ENCODE peak calls at places on chromosomes 2 and 18, in five cellular contexts. D, H, Q, U and W are unnamed samples.

GRCh38 chr2:45743531-45744391 is 92.3 kb downstream of the PRKCE start:
- DNase-seq in D (no peak), H (no peak), Q (no peak), U (peak), W (no peak)

GRCh38 chr2:38535745-38536506 is 66.8 kb downstream of the HNRNPLL start:
- DNase-seq in D (peak), H (peak), Q (peak), U (peak), W (peak)

GRCh38 chr2:70596293-70596692 is 42.7 kb upstream of the TGFA start:
- DNase-seq in D (no peak), H (peak), Q (no peak), U (no peak), W (no peak)

GRCh38 chr2:9539530-9539929 is 16.1 kb downstream of the ADAM17 start:
- DNase-seq in D (no peak), H (no peak), Q (no peak), U (no peak), W (no peak)

GRCh38 chr2:238895361-238895882 is 47.5 kb downstream of the TWIST2 start:
- DNase-seq in D (no peak), H (no peak), Q (no peak), U (no peak), W (no peak)

GRCh38 chr2:52542297-52542696 is 1225.3 kb upstream of the CHAC2 start:
- DNase-seq in D (no peak), H (no peak), Q (no peak), U (no peak), W (no peak)

GRCh38 chr2:191173206-191173605 is 22.4 kb upstream of the STAT4 start:
- DNase-seq in D (no peak), H (no peak), Q (no peak), U (no peak), W (no peak)

GRCh38 chr2:231364961-231365810 is 30.3 kb upstream of the B3GNT7 start:
- DNase-seq in D (no peak), H (peak), Q (no peak), U (no peak), W (no peak)

GRCh38 chr2:168245074-168245825 is 2.1 kb downstream of the STK39 start:
- DNase-seq in D (no peak), H (peak), Q (no peak), U (no peak), W (no peak)

GRCh38 chr18:67608171-67608570 is 91.7 kb upstream of the DSEL start:
- DNase-seq in D (no peak), H (no peak), Q (no peak), U (no peak), W (no peak)

GRCh38 chr18:9809686-9810085 is 76.1 kb upstream of the TXNDC2 start:
- DNase-seq in D (no peak), H (no peak), Q (no peak), U (no peak), W (no peak)

GRCh38 chr18:9811978-9812377 is 73.8 kb upstream of the TXNDC2 start:
- DNase-seq in D (no peak), H (no peak), Q (no peak), U (no peak), W (no peak)

GRCh38 chr18:9810216-9810804 is 75.5 kb upstream of the TXNDC2 start:
- DNase-seq in D (no peak), H (no peak), Q (no peak), U (no peak), W (no peak)

GRCh38 chr18:9808530-9809241 is 77.1 kb upstream of the TXNDC2 start:
- DNase-seq in D (peak), H (peak), Q (no peak), U (peak), W (peak)

GRCh38 chr18:9810994-9811393 is 74.8 kb upstream of the TXNDC2 start:
- DNase-seq in D (peak), H (no peak), Q (no peak), U (peak), W (peak)
- TF ChIP-seq CTCF in D (no peak), H (no peak), Q (no peak), U (peak), W (peak)

DNA sequence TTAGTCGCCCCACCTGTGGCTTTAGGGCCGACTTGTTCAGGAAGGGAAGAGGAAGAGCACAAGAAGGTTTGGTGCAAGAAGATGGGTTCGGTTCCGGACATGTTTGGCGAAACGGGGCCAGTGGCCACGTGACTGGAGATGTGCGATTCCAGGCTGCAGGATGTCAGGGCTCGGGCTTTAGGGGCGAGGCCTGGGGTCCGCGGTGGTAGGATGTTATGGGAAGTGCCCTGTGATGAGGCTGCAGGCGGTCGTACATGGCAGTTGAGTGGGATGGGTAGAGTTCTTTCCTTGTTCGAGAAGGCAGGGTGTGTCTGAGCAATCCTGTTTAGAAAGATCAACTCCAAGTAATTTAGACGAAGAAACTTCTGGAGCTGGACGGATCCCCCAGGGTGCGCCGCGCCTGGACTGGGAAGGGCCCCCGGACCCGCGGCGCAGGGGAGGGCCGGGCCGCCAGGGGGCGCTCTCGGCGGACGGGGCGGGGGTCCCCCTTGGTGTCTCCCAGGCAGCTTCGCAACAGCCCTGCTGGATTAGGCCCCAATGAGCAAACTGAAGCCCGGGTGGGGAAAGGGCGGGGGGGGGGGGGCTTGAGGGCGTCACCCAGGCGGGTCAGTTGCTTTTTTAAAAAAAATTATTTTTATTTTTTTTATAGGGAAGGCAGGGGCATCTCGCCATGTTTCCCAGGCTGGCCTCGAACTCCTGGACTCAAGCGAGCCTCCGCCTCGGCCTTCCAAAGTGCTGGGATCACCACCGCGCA is 17.2 kb upstream of the SDC1 start:
- DNase-seq in D (peak), H (no peak), Q (no peak), U (no peak), W (peak)
- TF ChIP-seq CTCF in D (peak), H (peak), Q (no peak), U (peak), W (peak)

DNA sequence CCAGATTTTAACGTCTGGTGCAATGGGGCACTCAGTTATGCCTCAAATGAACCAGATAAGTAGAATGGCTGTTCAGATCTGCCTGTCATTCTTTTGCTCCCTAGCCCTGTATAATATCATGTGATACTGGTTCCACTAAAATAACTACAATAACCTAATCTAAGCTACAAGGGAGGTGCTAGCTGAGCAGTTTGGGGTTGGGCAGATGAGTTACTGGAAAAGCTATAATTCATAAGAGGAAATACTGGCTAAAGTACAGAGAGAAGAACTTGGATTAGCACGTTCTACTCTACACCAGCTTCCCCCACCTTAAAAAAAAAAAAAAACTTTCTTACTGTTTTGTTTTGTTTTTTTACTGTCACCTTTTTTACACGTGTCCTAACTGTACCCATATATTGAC is 183.3 kb upstream of the NRP2 start:
- DNase-seq in D (no peak), H (no peak), Q (no peak), U (no peak), W (no peak)
- TF ChIP-seq CTCF in D (no peak), H (no peak), Q (no peak), U (no peak), W (no peak)

DNA sequence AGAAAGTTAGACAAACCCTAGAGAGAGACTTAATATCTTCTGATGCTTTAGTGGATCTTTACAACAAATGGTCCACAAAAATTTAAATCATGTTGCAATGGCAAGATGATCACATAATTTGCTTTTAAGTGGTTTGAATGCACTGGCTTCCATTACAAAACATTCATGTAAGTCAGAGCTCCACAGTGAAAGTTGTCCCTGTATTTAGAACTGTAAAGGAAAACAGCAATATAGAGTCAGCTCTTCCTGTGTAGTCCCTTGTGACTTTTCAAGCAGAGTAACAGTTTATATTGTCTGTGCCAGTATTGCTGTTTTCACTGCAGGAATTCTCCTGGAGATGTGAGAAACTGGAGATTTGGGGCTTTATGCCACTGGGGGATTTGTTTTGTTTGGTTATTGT is 77.7 kb downstream of the MEIS1 start:
- DNase-seq in D (no peak), H (no peak), Q (no peak), U (no peak), W (no peak)
- TF ChIP-seq CTCF in D (no peak), H (no peak), Q (no peak), U (no peak), W (no peak)

GRCh38 chr2:12557688-12558087 is 159.0 kb upstream of the TRIB2 start:
- DNase-seq in D (no peak), H (no peak), Q (no peak), U (no peak), W (no peak)

GRCh38 chr2:12556762-12557161 is 160.0 kb upstream of the TRIB2 start:
- DNase-seq in D (no peak), H (no peak), Q (no peak), U (no peak), W (no peak)

GRCh38 chr2:12552092-12552491 is 164.6 kb upstream of the TRIB2 start:
- DNase-seq in D (no peak), H (no peak), Q (no peak), U (no peak), W (no peak)

GRCh38 chr2:12554235-12555011 is 162.3 kb upstream of the TRIB2 start:
- DNase-seq in D (no peak), H (no peak), Q (no peak), U (no peak), W (no peak)

GRCh38 chr2:12555012-12555645 is 161.6 kb upstream of the TRIB2 start:
- DNase-seq in D (no peak), H (peak), Q (no peak), U (no peak), W (peak)
- TF ChIP-seq CTCF in D (no peak), H (no peak), Q (no peak), U (no peak), W (peak)

DNA sequence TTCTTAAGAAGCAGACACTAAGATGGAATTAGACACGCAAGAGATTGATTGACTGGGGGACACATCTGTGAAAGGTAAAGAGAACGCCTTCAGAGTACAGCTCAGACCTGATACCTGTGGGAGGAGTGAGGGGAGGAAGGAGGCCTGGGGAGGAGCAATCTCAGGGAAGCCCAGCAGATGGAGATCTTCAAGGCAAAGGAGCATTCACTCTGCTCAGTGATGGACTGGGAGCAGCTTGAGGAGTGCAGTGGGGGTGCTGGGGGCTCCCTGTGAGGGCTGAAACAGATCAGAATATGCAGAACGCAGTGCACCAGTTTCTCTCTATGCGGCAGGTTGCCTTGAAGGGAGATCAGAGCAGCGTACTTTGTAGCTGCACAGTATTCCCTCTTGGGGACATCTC is 103.7 kb upstream of the ATP8B1 start:
- DNase-seq in D (peak), H (no peak), Q (no peak), U (no peak), W (peak)
- TF ChIP-seq CTCF in D (no peak), H (no peak), Q (no peak), U (no peak), W (peak)

GRCh38 chr2:24174851-24175277 is at the start of gene FAM228A:
- DNase-seq in D (no peak), H (no peak), Q (no peak), U (no peak), W (no peak)

GRCh38 chr2:24179683-24180082 is 4.8 kb downstream of the FAM228A start:
- DNase-seq in D (no peak), H (no peak), Q (no peak), U (no peak), W (no peak)

GRCh38 chr2:24176326-24176725 is 1.5 kb downstream of the FAM228A start:
- DNase-seq in D (no peak), H (no peak), Q (no peak), U (no peak), W (no peak)

GRCh38 chr2:24175631-24176030 is 778 bp downstream of the FAM228A start:
- DNase-seq in D (no peak), H (peak), Q (no peak), U (no peak), W (no peak)
- TF ChIP-seq CTCF in D (no peak), H (no peak), Q (no peak), U (no peak), W (peak)

GRCh38 chr2:47313728-47314127 is 89.2 kb upstream of the MSH2 start:
- DNase-seq in D (peak), H (no peak), Q (no peak), U (no peak), W (no peak)
- TF ChIP-seq CTCF in D (no peak), H (no peak), Q (no peak), U (no peak), W (peak)

GRCh38 chr18:24727685-24728084 is 267.2 kb downstream of the HRH4 start:
- DNase-seq in D (peak), H (no peak), Q (no peak), U (no peak), W (peak)
- TF ChIP-seq CTCF in D (no peak), H (no peak), Q (no peak), U (no peak), W (peak)

GRCh38 chr18:45386256-45386655 is 229.0 kb upstream of the SLC14A2 start:
- DNase-seq in D (peak), H (no peak), Q (no peak), U (peak), W (peak)
- TF ChIP-seq CTCF in D (peak), H (peak), Q (no peak), U (peak), W (peak)